ENCODE peak calls at places on chromosomes 6 and 20, in four cellular contexts. One of them, this sample, is unnamed.
A peak's percentile ranks its signal among the peaks of the same experiment; 100 is the strongest.

GRCh38 chr20:58102252-58102651 is 126.2 kb downstream of the ANKRD60 start:
- DNase-seq in mesothelial cell of epicardium: no peak
- DNase-seq in AG09309: no peak
- DNase-seq in CD8-positive, alpha-beta memory T cell: no peak
- DNase-seq in this sample: no peak

GRCh38 chr20:24732599-24732998 is 216.5 kb upstream of the CST7 start:
- DNase-seq in CD8-positive, alpha-beta memory T cell: no peak
- DNase-seq in AG09309: no peak
- DNase-seq in mesothelial cell of epicardium: no peak
- DNase-seq in this sample: no peak

GRCh38 chr6:134394905-134395304 is 77.0 kb upstream of the SGK1 start:
- DNase-seq in AG09309: no peak
- DNase-seq in CD8-positive, alpha-beta memory T cell: no peak
- DNase-seq in mesothelial cell of epicardium: no peak
- DNase-seq in this sample: no peak

GRCh38 chr20:34621383-34622367 is 55.2 kb downstream of the PIGU start:
- DNase-seq in mesothelial cell of epicardium: no peak
- DNase-seq in CD8-positive, alpha-beta memory T cell: no peak
- DNase-seq in AG09309: no peak
- DNase-seq in this sample: no peak

GRCh38 chr20:35447082-35447789 is 8.2 kb upstream of the CEP250 start:
- DNase-seq in mesothelial cell of epicardium: peak; percentile 98
- DNase-seq in CD8-positive, alpha-beta memory T cell: peak; percentile 86
- DNase-seq in AG09309: no peak
- DNase-seq in this sample: peak; percentile 48

GRCh38 chr20:62357681-62358080 is 9.4 kb downstream of the LAMA5 start:
- DNase-seq in AG09309: no peak
- DNase-seq in mesothelial cell of epicardium: no peak
- DNase-seq in CD8-positive, alpha-beta memory T cell: no peak
- DNase-seq in this sample: no peak

GRCh38 chr20:4925842-4926530 is 75.3 kb downstream of the SLC23A2 start:
- DNase-seq in mesothelial cell of epicardium: no peak
- DNase-seq in CD8-positive, alpha-beta memory T cell: no peak
- DNase-seq in AG09309: no peak
- DNase-seq in this sample: no peak

GRCh38 chr20:4369798-4370124 is 351.9 kb upstream of the PRND start:
- DNase-seq in AG09309: no peak
- DNase-seq in mesothelial cell of epicardium: no peak
- DNase-seq in CD8-positive, alpha-beta memory T cell: no peak
- DNase-seq in this sample: peak; percentile 44

GRCh38 chr6:72464791-72465691 is 156.8 kb upstream of the KCNQ5 start:
- DNase-seq in AG09309: peak; percentile 49
- DNase-seq in CD8-positive, alpha-beta memory T cell: no peak
- DNase-seq in mesothelial cell of epicardium: no peak
- DNase-seq in this sample: no peak

GRCh38 chr6:107173779-107174178 is 58.5 kb upstream of the BEND3 start:
- DNase-seq in AG09309: no peak
- DNase-seq in CD8-positive, alpha-beta memory T cell: no peak
- DNase-seq in mesothelial cell of epicardium: no peak
- DNase-seq in this sample: no peak

GRCh38 chr6:67231092-67231491 is 1404.0 kb upstream of the ADGRB3 start:
- DNase-seq in CD8-positive, alpha-beta memory T cell: no peak
- DNase-seq in mesothelial cell of epicardium: no peak
- DNase-seq in AG09309: no peak
- DNase-seq in this sample: no peak

GRCh38 chr6:146719387-146719786 is 120.6 kb downstream of the ADGB start:
- DNase-seq in mesothelial cell of epicardium: no peak
- DNase-seq in AG09309: no peak
- DNase-seq in CD8-positive, alpha-beta memory T cell: no peak
- DNase-seq in this sample: no peak